ENCODE peak calls at places on chromosomes 5 and 9, in four cellular contexts. One of them, this sample, is unnamed.

GRCh38 chr9:115226152-115226551 is 108.2 kb upstream of the TNC start:
- DNase-seq in GM12878: no peak
- DNase-seq in HL-60: no peak
- DNase-seq in K562: no peak
- DNase-seq in this sample: no peak

GRCh38 chr9:24587883-24588282 is 42.2 kb upstream of the IZUMO3 start:
- DNase-seq in GM12878: no peak
- DNase-seq in K562: no peak
- DNase-seq in HL-60: no peak
- DNase-seq in this sample: no peak

GRCh38 chr9:129343697-129344375 is 165.8 kb upstream of the IER5L start:
- DNase-seq in K562: no peak
- DNase-seq in HL-60: peak
- DNase-seq in GM12878: no peak
- DNase-seq in this sample: no peak

GRCh38 chr5:100496296-100496695 is 38.9 kb upstream of the FAM174A start:
- DNase-seq in GM12878: no peak
- DNase-seq in HL-60: no peak
- DNase-seq in K562: no peak
- DNase-seq in this sample: no peak

GRCh38 chr9:135169709-135170226 is 82.3 kb downstream of the OLFM1 start:
- DNase-seq in HL-60: no peak
- DNase-seq in GM12878: no peak
- DNase-seq in K562: no peak
- DNase-seq in this sample: no peak

GRCh38 chr9:16100596-16101091 is 547.8 kb downstream of the CCDC171 start:
- DNase-seq in HL-60: no peak
- DNase-seq in GM12878: no peak
- DNase-seq in K562: no peak
- DNase-seq in this sample: no peak

GRCh38 chr9:99778308-99778707 is 43.4 kb upstream of the NR4A3 start:
- DNase-seq in K562: peak
- DNase-seq in GM12878: no peak
- DNase-seq in HL-60: peak
- DNase-seq in this sample: no peak

GRCh38 chr9:120464176-120464575 is 115.8 kb downstream of the CDK5RAP2 start:
- DNase-seq in GM12878: no peak
- DNase-seq in K562: no peak
- DNase-seq in HL-60: no peak
- DNase-seq in this sample: no peak

GRCh38 chr5:3212869-3213268 is 382.8 kb upstream of the IRX1 start:
- DNase-seq in K562: no peak
- DNase-seq in GM12878: no peak
- DNase-seq in HL-60: no peak
- DNase-seq in this sample: no peak

GRCh38 chr5:140926903-140927573 is 939 bp downstream of the PCDHAC1 start:
- DNase-seq in K562: no peak
- DNase-seq in GM12878: no peak
- DNase-seq in HL-60: no peak
- DNase-seq in this sample: no peak

GRCh38 chr9:134602547-134603362 is 38.8 kb upstream of the COL5A1 start:
- DNase-seq in K562: no peak
- DNase-seq in GM12878: no peak
- DNase-seq in HL-60: no peak
- DNase-seq in this sample: no peak

GRCh38 chr9:64773491-64773931 is 511.5 kb downstream of the FOXD4L5 start:
- DNase-seq in K562: peak
- DNase-seq in GM12878: no peak
- DNase-seq in HL-60: no peak
- DNase-seq in this sample: no peak

GRCh38 chr9:89507626-89508025 is 9.7 kb upstream of the SEMA4D start:
- DNase-seq in HL-60: no peak
- DNase-seq in K562: no peak
- DNase-seq in GM12878: no peak
- DNase-seq in this sample: no peak

GRCh38 chr9:69195681-69196080 is 21.6 kb downstream of the TJP2 start:
- DNase-seq in HL-60: no peak
- DNase-seq in K562: no peak
- DNase-seq in GM12878: no peak
- DNase-seq in this sample: no peak

DNA sequence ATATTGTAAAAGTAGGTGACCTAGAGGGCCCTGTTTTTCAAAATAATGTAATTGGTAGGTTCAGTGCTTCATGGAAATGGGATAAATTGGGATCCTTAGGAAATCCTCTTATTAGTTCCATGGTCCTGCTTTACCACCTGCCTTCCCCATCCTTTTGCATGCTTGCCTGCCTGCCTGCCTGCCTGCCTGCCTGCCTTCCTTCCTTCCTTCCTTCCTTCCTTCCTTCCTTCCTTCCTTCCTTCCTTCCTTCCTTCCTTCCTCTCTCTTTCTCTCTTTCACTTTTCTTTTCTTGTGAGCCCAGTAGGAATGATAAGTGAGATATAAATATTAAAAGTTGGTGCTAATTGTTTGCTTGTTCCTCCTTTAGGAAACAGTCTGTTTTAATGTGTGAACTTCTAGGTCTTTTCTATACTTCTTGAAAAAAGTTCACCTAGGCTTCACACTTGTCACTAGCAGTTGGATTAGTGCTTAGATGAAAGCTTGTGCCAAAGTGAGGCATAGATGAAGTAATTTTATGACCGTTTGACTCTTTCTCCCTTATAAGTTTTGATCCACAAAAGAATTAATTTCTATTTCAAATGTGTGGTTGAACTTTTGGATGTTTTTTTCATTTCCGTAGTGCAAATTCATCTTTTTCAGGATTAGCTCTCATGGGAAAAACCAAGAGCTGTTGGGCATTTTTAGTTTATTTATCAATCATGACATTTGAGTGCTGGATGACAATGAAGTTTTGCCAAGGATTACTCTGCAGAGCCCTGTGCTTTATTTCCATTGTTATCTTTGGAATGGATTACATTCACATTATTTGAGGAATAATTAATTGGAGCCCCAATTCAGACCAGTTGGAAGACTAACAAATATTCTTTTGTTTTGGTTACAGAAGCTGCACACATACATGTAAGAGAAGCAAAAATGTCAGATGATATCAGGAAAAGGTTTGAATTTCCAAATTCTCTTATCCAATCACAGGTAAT is 30.7 kb downstream of the FOCAD start:
- DNase-seq in K562: no peak
- DNase-seq in HL-60: no peak
- DNase-seq in GM12878: no peak
- DNase-seq in this sample: no peak
- TF ChIP-seq SPI1 in K562: no peak
- TF ChIP-seq SPI1 in HL-60: no peak
- TF ChIP-seq SPI1 in GM12878: no peak
- TF ChIP-seq SPI1 in this sample: no peak

DNA sequence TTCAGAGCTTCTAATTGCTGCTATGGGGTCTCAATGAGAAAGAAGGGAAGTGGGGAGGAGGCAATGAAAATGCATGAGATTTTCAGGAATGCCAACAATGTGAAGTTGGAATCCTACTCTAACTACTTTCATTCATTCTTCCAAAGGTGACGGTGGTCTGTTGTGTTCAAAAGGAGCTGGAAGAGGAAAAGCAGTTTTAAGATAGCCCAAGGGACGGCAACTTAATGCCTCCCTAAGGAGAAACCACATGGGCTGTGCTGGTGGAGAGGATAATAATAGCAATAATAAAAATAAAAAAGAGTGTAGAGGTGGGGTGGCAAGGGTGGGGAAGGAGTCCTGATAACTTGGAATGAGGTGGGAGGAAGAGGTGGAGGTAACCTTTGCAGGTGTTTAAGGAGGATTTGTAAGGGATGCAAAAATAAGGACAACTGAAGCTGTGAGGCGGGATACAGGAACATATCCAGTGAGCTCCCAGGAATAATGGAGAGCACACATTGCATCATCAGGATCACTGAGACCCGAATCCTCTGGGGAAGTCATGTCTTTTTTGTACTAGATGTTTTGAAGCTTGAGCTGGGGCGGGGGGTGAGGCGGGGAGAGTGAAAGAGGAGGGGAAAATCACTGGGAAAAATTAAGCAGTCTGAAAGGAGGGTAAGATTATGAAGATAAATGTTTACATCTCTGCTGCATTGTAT is 120.0 kb upstream of the TMEM161B start:
- DNase-seq in HL-60: no peak
- DNase-seq in K562: no peak
- DNase-seq in GM12878: no peak
- DNase-seq in this sample: no peak
- TF ChIP-seq SPI1 in HL-60: no peak
- TF ChIP-seq SPI1 in K562: no peak
- TF ChIP-seq SPI1 in GM12878: no peak
- TF ChIP-seq SPI1 in this sample: no peak

GRCh38 chr9:136587145-136587943 is 41.5 kb upstream of the NOTCH1 start:
- DNase-seq in GM12878: no peak
- DNase-seq in HL-60: peak
- DNase-seq in K562: peak
- DNase-seq in this sample: no peak
- TF ChIP-seq SPI1 in GM12878: no peak
- TF ChIP-seq SPI1 in HL-60: peak
- TF ChIP-seq SPI1 in K562: peak
- TF ChIP-seq SPI1 in this sample: no peak

DNA sequence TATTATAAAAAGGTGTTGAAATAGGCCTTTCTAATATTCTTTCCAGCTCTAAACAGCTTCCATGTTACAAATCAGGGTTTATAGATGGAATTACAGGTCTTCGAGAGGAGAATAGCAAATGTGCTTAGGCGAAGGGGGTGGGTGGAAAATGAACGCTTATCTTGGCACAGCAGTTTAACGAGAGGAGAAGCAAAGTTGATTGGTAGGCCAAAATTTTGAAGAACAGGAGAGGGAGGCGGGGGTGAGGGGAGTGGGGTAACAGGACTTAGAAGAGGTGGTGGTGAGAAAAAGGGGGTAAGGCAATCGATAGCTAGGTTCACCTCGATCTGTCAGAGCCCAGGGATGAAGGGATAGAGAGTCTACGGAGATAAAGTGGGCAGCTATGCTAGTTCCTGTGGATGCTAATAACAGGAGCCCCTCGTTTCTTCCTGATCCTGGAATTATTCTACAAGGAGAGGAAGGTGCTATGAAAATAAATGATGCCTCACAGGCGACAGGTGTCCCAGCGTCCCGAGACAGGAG is 734 bp downstream of the ANKRA2 start:
- DNase-seq in K562: no peak
- DNase-seq in GM12878: no peak
- DNase-seq in HL-60: no peak
- DNase-seq in this sample: no peak
- TF ChIP-seq SPI1 in K562: no peak
- TF ChIP-seq SPI1 in GM12878: no peak
- TF ChIP-seq SPI1 in HL-60: no peak
- TF ChIP-seq SPI1 in this sample: no peak

GRCh38 chr5:176737746-176738699 is 72.3 kb upstream of the UNC5A start:
- DNase-seq in K562: no peak
- DNase-seq in GM12878: no peak
- DNase-seq in HL-60: no peak
- DNase-seq in this sample: no peak

GRCh38 chr5:176738851-176739250 is 71.5 kb upstream of the UNC5A start:
- DNase-seq in K562: no peak
- DNase-seq in GM12878: no peak
- DNase-seq in HL-60: no peak
- DNase-seq in this sample: no peak

GRCh38 chr5:176736271-176736965 is 73.9 kb upstream of the UNC5A start:
- DNase-seq in HL-60: no peak
- DNase-seq in K562: no peak
- DNase-seq in GM12878: no peak
- DNase-seq in this sample: no peak

GRCh38 chr5:176735383-176736265 is 74.7 kb upstream of the UNC5A start:
- DNase-seq in GM12878: no peak
- DNase-seq in K562: no peak
- DNase-seq in HL-60: no peak
- DNase-seq in this sample: no peak

GRCh38 chr5:176737001-176737745 is 73.2 kb upstream of the UNC5A start:
- DNase-seq in GM12878: no peak
- DNase-seq in K562: no peak
- DNase-seq in HL-60: no peak
- DNase-seq in this sample: no peak
- TF ChIP-seq SPI1 in GM12878: no peak
- TF ChIP-seq SPI1 in K562: no peak
- TF ChIP-seq SPI1 in HL-60: no peak
- TF ChIP-seq SPI1 in this sample: no peak

GRCh38 chr5:17441351-17441750 is 56.7 kb upstream of the TAF11L2 start:
- DNase-seq in GM12878: no peak
- DNase-seq in HL-60: no peak
- DNase-seq in K562: no peak
- DNase-seq in this sample: no peak
- TF ChIP-seq SPI1 in GM12878: no peak
- TF ChIP-seq SPI1 in HL-60: no peak
- TF ChIP-seq SPI1 in K562: no peak
- TF ChIP-seq SPI1 in this sample: no peak